ENCODE peak calls at places on chromosomes 3 and 15, in eight cellular contexts. One of them, this sample, is unnamed.
A peak's percentile ranks its signal among the peaks of the same experiment; 100 is the strongest.

GRCh38 chr15:31360843-31361763 is 34.5 kb downstream of the KLF13 start:
- DNase-seq in neuronal stem cell: no peak
- DNase-seq in body of pancreas: peak; percentile 85
- DNase-seq in thoracic aorta: no peak
- DNase-seq in heart left ventricle: peak; percentile 62
- DNase-seq in colonic mucosa: peak; percentile 77
- DNase-seq in lower lobe of right lung: peak; percentile 79
- DNase-seq in T-helper 17 cell: peak; percentile 74
- DNase-seq in this sample: no peak

GRCh38 chr3:38588276-38588971 is 61.1 kb downstream of the SCN5A start:
- DNase-seq in neuronal stem cell: no peak
- DNase-seq in body of pancreas: no peak
- DNase-seq in thoracic aorta: no peak
- DNase-seq in heart left ventricle: peak; percentile 75
- DNase-seq in colonic mucosa: no peak
- DNase-seq in lower lobe of right lung: peak; percentile 32
- DNase-seq in T-helper 17 cell: no peak
- DNase-seq in this sample: no peak

GRCh38 chr3:116947148-116947547 is 237.6 kb downstream of the TUSC7 start:
- DNase-seq in neuronal stem cell: no peak
- DNase-seq in body of pancreas: no peak
- DNase-seq in thoracic aorta: no peak
- DNase-seq in heart left ventricle: no peak
- DNase-seq in colonic mucosa: no peak
- DNase-seq in lower lobe of right lung: no peak
- DNase-seq in T-helper 17 cell: no peak
- DNase-seq in this sample: no peak

GRCh38 chr3:88408935-88409334 is 259.2 kb downstream of the C3orf38 start:
- DNase-seq in neuronal stem cell: no peak
- DNase-seq in body of pancreas: no peak
- DNase-seq in thoracic aorta: no peak
- DNase-seq in heart left ventricle: no peak
- DNase-seq in colonic mucosa: no peak
- DNase-seq in lower lobe of right lung: no peak
- DNase-seq in T-helper 17 cell: no peak
- DNase-seq in this sample: no peak

GRCh38 chr15:53072077-53072476 is 281.9 kb upstream of the ONECUT1 start:
- DNase-seq in neuronal stem cell: peak; percentile 82
- DNase-seq in body of pancreas: peak; percentile 95
- DNase-seq in thoracic aorta: no peak
- DNase-seq in heart left ventricle: no peak
- DNase-seq in colonic mucosa: peak; percentile 56
- DNase-seq in lower lobe of right lung: no peak
- DNase-seq in T-helper 17 cell: no peak
- DNase-seq in this sample: peak; percentile 65

GRCh38 chr15:63946524-63947065 is 99.7 kb downstream of the DAPK2 start:
- DNase-seq in neuronal stem cell: no peak
- DNase-seq in body of pancreas: no peak
- DNase-seq in thoracic aorta: no peak
- DNase-seq in heart left ventricle: no peak
- DNase-seq in colonic mucosa: no peak
- DNase-seq in lower lobe of right lung: no peak
- DNase-seq in T-helper 17 cell: no peak
- DNase-seq in this sample: no peak

GRCh38 chr15:71338827-71339542 is 223.7 kb downstream of the THSD4 start:
- DNase-seq in neuronal stem cell: no peak
- DNase-seq in body of pancreas: no peak
- DNase-seq in thoracic aorta: no peak
- DNase-seq in heart left ventricle: no peak
- DNase-seq in colonic mucosa: no peak
- DNase-seq in lower lobe of right lung: no peak
- DNase-seq in T-helper 17 cell: no peak
- DNase-seq in this sample: no peak

GRCh38 chr3:13772885-13773745 is 106.8 kb downstream of the WNT7A start:
- DNase-seq in neuronal stem cell: no peak
- DNase-seq in body of pancreas: no peak
- DNase-seq in thoracic aorta: no peak
- DNase-seq in heart left ventricle: no peak
- DNase-seq in colonic mucosa: no peak
- DNase-seq in lower lobe of right lung: no peak
- DNase-seq in T-helper 17 cell: no peak
- DNase-seq in this sample: no peak

GRCh38 chr15:74616996-74617395 is 1.4 kb downstream of the CLK3 start:
- DNase-seq in neuronal stem cell: no peak
- DNase-seq in body of pancreas: no peak
- DNase-seq in thoracic aorta: no peak
- DNase-seq in heart left ventricle: no peak
- DNase-seq in colonic mucosa: no peak
- DNase-seq in lower lobe of right lung: no peak
- DNase-seq in T-helper 17 cell: no peak
- DNase-seq in this sample: no peak

DNA sequence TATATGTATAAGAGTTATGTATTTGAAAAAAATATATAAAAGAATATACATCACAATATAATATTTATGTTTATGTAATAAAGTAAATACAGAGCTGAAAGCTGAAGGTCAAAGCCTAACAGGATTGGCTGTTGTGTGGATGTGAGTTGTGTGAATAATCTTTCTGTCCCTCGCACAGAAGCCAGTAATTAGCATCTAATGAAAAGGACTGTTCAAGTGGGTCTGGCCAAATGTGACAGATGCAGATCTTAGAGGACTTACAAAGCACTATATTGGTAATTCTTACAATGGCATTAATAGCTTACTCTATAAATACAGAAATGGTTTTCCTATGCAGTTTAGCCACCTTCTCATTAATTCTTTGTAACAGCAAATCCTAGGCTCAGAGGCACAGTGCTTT is 2.4 kb downstream of the MKRN3 start:
- DNase-seq in neuronal stem cell: no peak
- DNase-seq in body of pancreas: no peak
- DNase-seq in thoracic aorta: no peak
- DNase-seq in heart left ventricle: no peak
- DNase-seq in colonic mucosa: no peak
- DNase-seq in lower lobe of right lung: no peak
- DNase-seq in T-helper 17 cell: no peak
- DNase-seq in this sample: no peak
- H3K9me3 ChIP-seq in neuronal stem cell: peaks cover 15% of the 10 kb centered on the region
- H3K9me3 ChIP-seq in body of pancreas: no peaks in the 10 kb centered on the region
- H3K9me3 ChIP-seq in thoracic aorta: no peaks in the 10 kb centered on the region
- H3K9me3 ChIP-seq in heart left ventricle: no peaks in the 10 kb centered on the region
- H3K9me3 ChIP-seq in colonic mucosa: no peaks in the 10 kb centered on the region
- H3K9me3 ChIP-seq in lower lobe of right lung: no peaks in the 10 kb centered on the region
- H3K9me3 ChIP-seq in T-helper 17 cell: no peaks in the 10 kb centered on the region
- H3K9me3 ChIP-seq in this sample: peaks cover 3% of the 10 kb centered on the region

GRCh38 chr3:134527037-134527436 is 41.2 kb downstream of the CEP63 start:
- DNase-seq in neuronal stem cell: no peak
- DNase-seq in body of pancreas: no peak
- DNase-seq in thoracic aorta: no peak
- DNase-seq in heart left ventricle: no peak
- DNase-seq in colonic mucosa: no peak
- DNase-seq in lower lobe of right lung: no peak
- DNase-seq in T-helper 17 cell: no peak
- DNase-seq in this sample: peak; percentile 5

GRCh38 chr3:134525293-134525692 is 39.4 kb downstream of the CEP63 start:
- DNase-seq in neuronal stem cell: no peak
- DNase-seq in body of pancreas: no peak
- DNase-seq in thoracic aorta: no peak
- DNase-seq in heart left ventricle: no peak
- DNase-seq in colonic mucosa: no peak
- DNase-seq in lower lobe of right lung: no peak
- DNase-seq in T-helper 17 cell: no peak
- DNase-seq in this sample: no peak

GRCh38 chr3:134526319-134526718 is 40.5 kb downstream of the CEP63 start:
- DNase-seq in neuronal stem cell: no peak
- DNase-seq in body of pancreas: no peak
- DNase-seq in thoracic aorta: no peak
- DNase-seq in heart left ventricle: no peak
- DNase-seq in colonic mucosa: no peak
- DNase-seq in lower lobe of right lung: no peak
- DNase-seq in T-helper 17 cell: no peak
- DNase-seq in this sample: no peak

GRCh38 chr3:134517796-134518195 is 31.9 kb downstream of the CEP63 start:
- DNase-seq in neuronal stem cell: no peak
- DNase-seq in body of pancreas: no peak
- DNase-seq in thoracic aorta: no peak
- DNase-seq in heart left ventricle: no peak
- DNase-seq in colonic mucosa: no peak
- DNase-seq in lower lobe of right lung: no peak
- DNase-seq in T-helper 17 cell: no peak
- DNase-seq in this sample: no peak

GRCh38 chr3:134522541-134522940 is 36.7 kb downstream of the CEP63 start:
- DNase-seq in neuronal stem cell: no peak
- DNase-seq in body of pancreas: no peak
- DNase-seq in thoracic aorta: no peak
- DNase-seq in heart left ventricle: no peak
- DNase-seq in colonic mucosa: no peak
- DNase-seq in lower lobe of right lung: no peak
- DNase-seq in T-helper 17 cell: no peak
- DNase-seq in this sample: no peak
- H3K9me3 ChIP-seq in neuronal stem cell: peaks cover 4% of the 10 kb centered on the region
- H3K9me3 ChIP-seq in body of pancreas: no peaks in the 10 kb centered on the region
- H3K9me3 ChIP-seq in thoracic aorta: peaks cover 25% of the 10 kb centered on the region
- H3K9me3 ChIP-seq in heart left ventricle: peaks cover 42% of the 10 kb centered on the region
- H3K9me3 ChIP-seq in colonic mucosa: no peaks in the 10 kb centered on the region
- H3K9me3 ChIP-seq in lower lobe of right lung: peaks cover 40% of the 10 kb centered on the region
- H3K9me3 ChIP-seq in T-helper 17 cell: no peaks in the 10 kb centered on the region
- H3K9me3 ChIP-seq in this sample: peaks cover 19% of the 10 kb centered on the region

GRCh38 chr3:123843668-123844067 is 40.5 kb downstream of the MYLK start:
- DNase-seq in neuronal stem cell: peak; percentile 95
- DNase-seq in body of pancreas: no peak
- DNase-seq in thoracic aorta: no peak
- DNase-seq in heart left ventricle: no peak
- DNase-seq in colonic mucosa: no peak
- DNase-seq in lower lobe of right lung: no peak
- DNase-seq in T-helper 17 cell: no peak
- DNase-seq in this sample: no peak

GRCh38 chr3:123842711-123843110 is 41.4 kb downstream of the MYLK start:
- DNase-seq in neuronal stem cell: no peak
- DNase-seq in body of pancreas: no peak
- DNase-seq in thoracic aorta: no peak
- DNase-seq in heart left ventricle: no peak
- DNase-seq in colonic mucosa: no peak
- DNase-seq in lower lobe of right lung: no peak
- DNase-seq in T-helper 17 cell: no peak
- DNase-seq in this sample: no peak

GRCh38 chr3:123841476-123842238 is 42.5 kb downstream of the MYLK start:
- DNase-seq in neuronal stem cell: no peak
- DNase-seq in body of pancreas: no peak
- DNase-seq in thoracic aorta: no peak
- DNase-seq in heart left ventricle: no peak
- DNase-seq in colonic mucosa: no peak
- DNase-seq in lower lobe of right lung: no peak
- DNase-seq in T-helper 17 cell: no peak
- DNase-seq in this sample: no peak

GRCh38 chr3:123837858-123838257 is 46.3 kb downstream of the MYLK start:
- DNase-seq in neuronal stem cell: no peak
- DNase-seq in body of pancreas: no peak
- DNase-seq in thoracic aorta: no peak
- DNase-seq in heart left ventricle: no peak
- DNase-seq in colonic mucosa: no peak
- DNase-seq in lower lobe of right lung: no peak
- DNase-seq in T-helper 17 cell: no peak
- DNase-seq in this sample: no peak

DNA sequence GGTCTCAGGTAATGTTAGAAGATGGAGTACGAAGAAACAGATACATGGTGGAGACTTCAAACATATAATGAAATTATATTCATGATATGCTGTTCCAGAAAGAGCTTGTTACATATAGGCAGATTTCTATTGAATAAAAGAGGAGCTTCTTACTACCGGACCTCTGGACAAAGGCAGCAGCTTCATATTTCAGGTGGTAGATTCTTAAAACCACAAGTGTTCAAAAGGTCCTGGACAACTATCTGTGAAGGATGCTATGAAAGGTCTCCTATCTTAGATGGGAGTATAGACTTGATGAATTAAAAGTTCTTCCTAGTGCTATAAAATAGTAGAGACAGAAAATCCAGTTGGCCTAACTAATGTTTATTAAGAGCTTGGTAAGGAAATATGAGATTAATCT is 43.2 kb downstream of the MYLK start:
- DNase-seq in neuronal stem cell: no peak
- DNase-seq in body of pancreas: no peak
- DNase-seq in thoracic aorta: no peak
- DNase-seq in heart left ventricle: no peak
- DNase-seq in colonic mucosa: no peak
- DNase-seq in lower lobe of right lung: no peak
- DNase-seq in T-helper 17 cell: no peak
- DNase-seq in this sample: no peak
- H3K9me3 ChIP-seq in neuronal stem cell: peaks cover 3% of the 10 kb centered on the region
- H3K9me3 ChIP-seq in body of pancreas: no peaks in the 10 kb centered on the region
- H3K9me3 ChIP-seq in thoracic aorta: peaks cover 19% of the 10 kb centered on the region
- H3K9me3 ChIP-seq in heart left ventricle: peaks cover 21% of the 10 kb centered on the region
- H3K9me3 ChIP-seq in colonic mucosa: no peaks in the 10 kb centered on the region
- H3K9me3 ChIP-seq in lower lobe of right lung: peaks cover 7% of the 10 kb centered on the region
- H3K9me3 ChIP-seq in T-helper 17 cell: peaks cover 3% of the 10 kb centered on the region
- H3K9me3 ChIP-seq in this sample: peaks cover 25% of the 10 kb centered on the region

GRCh38 chr15:20341901-20342605 is 199.5 kb downstream of the GOLGA6L6 start:
- DNase-seq in neuronal stem cell: no peak
- DNase-seq in body of pancreas: peak; percentile 50
- DNase-seq in thoracic aorta: no peak
- DNase-seq in heart left ventricle: peak; percentile 75
- DNase-seq in colonic mucosa: no peak
- DNase-seq in lower lobe of right lung: peak; percentile 90
- DNase-seq in T-helper 17 cell: peak; percentile 22
- DNase-seq in this sample: no peak
- H3K9me3 ChIP-seq in neuronal stem cell: peaks cover 20% of the 10 kb centered on the region
- H3K9me3 ChIP-seq in body of pancreas: no peaks in the 10 kb centered on the region
- H3K9me3 ChIP-seq in thoracic aorta: peaks cover 5% of the 10 kb centered on the region
- H3K9me3 ChIP-seq in heart left ventricle: peaks cover 24% of the 10 kb centered on the region
- H3K9me3 ChIP-seq in colonic mucosa: no peaks in the 10 kb centered on the region
- H3K9me3 ChIP-seq in lower lobe of right lung: peaks cover 11% of the 10 kb centered on the region
- H3K9me3 ChIP-seq in T-helper 17 cell: peaks cover 3% of the 10 kb centered on the region
- H3K9me3 ChIP-seq in this sample: peaks cover 64% of the 10 kb centered on the region

DNA sequence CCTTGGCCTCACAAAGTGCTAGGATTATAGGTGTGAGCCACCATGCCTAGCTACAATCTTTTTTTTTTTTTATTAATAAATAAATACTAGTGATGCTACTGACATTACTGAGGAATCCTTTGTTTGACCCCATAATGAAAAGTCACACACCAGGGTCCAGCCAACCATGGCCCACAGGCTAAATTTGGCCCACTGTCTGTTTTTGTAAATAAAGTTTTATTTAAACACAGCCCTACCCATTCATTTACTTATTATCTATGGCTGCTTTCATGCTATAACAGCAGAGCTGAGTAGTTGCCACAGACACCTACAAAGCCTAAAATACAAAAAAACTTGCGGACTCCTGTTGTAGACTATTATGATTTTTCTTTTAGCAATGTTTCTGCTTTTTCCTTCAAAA is 7.4 kb downstream of the INTS14 start:
- DNase-seq in neuronal stem cell: no peak
- DNase-seq in body of pancreas: no peak
- DNase-seq in thoracic aorta: no peak
- DNase-seq in heart left ventricle: no peak
- DNase-seq in colonic mucosa: no peak
- DNase-seq in lower lobe of right lung: no peak
- DNase-seq in T-helper 17 cell: no peak
- DNase-seq in this sample: no peak
- H3K9me3 ChIP-seq in neuronal stem cell: no peaks in the 10 kb centered on the region
- H3K9me3 ChIP-seq in body of pancreas: no peaks in the 10 kb centered on the region
- H3K9me3 ChIP-seq in thoracic aorta: no peaks in the 10 kb centered on the region
- H3K9me3 ChIP-seq in heart left ventricle: no peaks in the 10 kb centered on the region
- H3K9me3 ChIP-seq in colonic mucosa: no peaks in the 10 kb centered on the region
- H3K9me3 ChIP-seq in lower lobe of right lung: no peaks in the 10 kb centered on the region
- H3K9me3 ChIP-seq in T-helper 17 cell: no peaks in the 10 kb centered on the region
- H3K9me3 ChIP-seq in this sample: no peaks in the 10 kb centered on the region